ENCODE peak calls at places on chromosomes 11 and 22, in five cellular contexts. One of them, this sample, is unnamed.

GRCh38 chr11:47478651-47479329 is 29.9 kb upstream of the RAPSN start:
- DNase-seq in mesenchymal stem cell: no peak
- DNase-seq in H1: no peak
- DNase-seq in IMR-90: no peak
- DNase-seq in neuronal stem cell: no peak
- DNase-seq in this sample: no peak

GRCh38 chr11:120547871-120548681 is 36.5 kb downstream of the GRIK4 start:
- DNase-seq in H1: no peak
- DNase-seq in neuronal stem cell: no peak
- DNase-seq in mesenchymal stem cell: peak; percentile 99
- DNase-seq in IMR-90: peak; percentile 98
- DNase-seq in this sample: no peak

GRCh38 chr22:39530692-39531331 is 1.7 kb downstream of the RPS19BP1 start:
- DNase-seq in H1: no peak
- DNase-seq in IMR-90: peak; percentile 41
- DNase-seq in neuronal stem cell: no peak
- DNase-seq in mesenchymal stem cell: peak; percentile 75
- DNase-seq in this sample: no peak

GRCh38 chr11:115745041-115745440 is 240.8 kb upstream of the CADM1 start:
- DNase-seq in neuronal stem cell: no peak
- DNase-seq in mesenchymal stem cell: no peak
- DNase-seq in IMR-90: no peak
- DNase-seq in H1: no peak
- DNase-seq in this sample: peak; percentile 50

GRCh38 chr11:121066623-121067022 is 34.4 kb upstream of the TECTA start:
- DNase-seq in H1: no peak
- DNase-seq in mesenchymal stem cell: no peak
- DNase-seq in IMR-90: no peak
- DNase-seq in neuronal stem cell: no peak
- DNase-seq in this sample: no peak

GRCh38 chr11:38950882-38951281 is 2352.8 kb upstream of the RAG2 start:
- DNase-seq in neuronal stem cell: no peak
- DNase-seq in mesenchymal stem cell: peak; percentile 1
- DNase-seq in IMR-90: no peak
- DNase-seq in H1: no peak
- DNase-seq in this sample: no peak

GRCh38 chr11:29025001-29025400 is 916.8 kb downstream of the METTL15 start:
- DNase-seq in IMR-90: peak; percentile 47
- DNase-seq in neuronal stem cell: no peak
- DNase-seq in mesenchymal stem cell: no peak
- DNase-seq in H1: no peak
- DNase-seq in this sample: no peak

GRCh38 chr22:48256776-48257689 is 1494.6 kb downstream of the TBC1D22A start:
- DNase-seq in neuronal stem cell: no peak
- DNase-seq in mesenchymal stem cell: no peak
- DNase-seq in IMR-90: no peak
- DNase-seq in H1: no peak
- DNase-seq in this sample: no peak

GRCh38 chr11:17642370-17642769 is 77.0 kb upstream of the MYOD1 start:
- DNase-seq in H1: no peak
- DNase-seq in IMR-90: no peak
- DNase-seq in mesenchymal stem cell: no peak
- DNase-seq in neuronal stem cell: no peak
- DNase-seq in this sample: no peak

GRCh38 chr11:19811391-19811790 is 98.8 kb downstream of the NAV2 start:
- DNase-seq in mesenchymal stem cell: no peak
- DNase-seq in H1: no peak
- DNase-seq in neuronal stem cell: no peak
- DNase-seq in IMR-90: no peak
- DNase-seq in this sample: no peak

GRCh38 chr11:14500181-14500651 is 605 bp upstream of the COPB1 start:
- DNase-seq in mesenchymal stem cell: peak; percentile 73
- DNase-seq in IMR-90: peak; percentile 68
- DNase-seq in H1: no peak
- DNase-seq in neuronal stem cell: peak; percentile 4
- DNase-seq in this sample: no peak

GRCh38 chr11:19519912-19520641 is 192.6 kb upstream of the NAV2 start:
- DNase-seq in IMR-90: no peak
- DNase-seq in neuronal stem cell: peak; percentile 18
- DNase-seq in H1: no peak
- DNase-seq in mesenchymal stem cell: peak; percentile 77
- DNase-seq in this sample: no peak

GRCh38 chr22:43142881-43143562 is at the start of gene MCAT:
- DNase-seq in H1: peak; percentile 44
- DNase-seq in IMR-90: peak; percentile 68
- DNase-seq in neuronal stem cell: peak; percentile 65
- DNase-seq in mesenchymal stem cell: peak; percentile 77
- DNase-seq in this sample: peak; percentile 75

DNA sequence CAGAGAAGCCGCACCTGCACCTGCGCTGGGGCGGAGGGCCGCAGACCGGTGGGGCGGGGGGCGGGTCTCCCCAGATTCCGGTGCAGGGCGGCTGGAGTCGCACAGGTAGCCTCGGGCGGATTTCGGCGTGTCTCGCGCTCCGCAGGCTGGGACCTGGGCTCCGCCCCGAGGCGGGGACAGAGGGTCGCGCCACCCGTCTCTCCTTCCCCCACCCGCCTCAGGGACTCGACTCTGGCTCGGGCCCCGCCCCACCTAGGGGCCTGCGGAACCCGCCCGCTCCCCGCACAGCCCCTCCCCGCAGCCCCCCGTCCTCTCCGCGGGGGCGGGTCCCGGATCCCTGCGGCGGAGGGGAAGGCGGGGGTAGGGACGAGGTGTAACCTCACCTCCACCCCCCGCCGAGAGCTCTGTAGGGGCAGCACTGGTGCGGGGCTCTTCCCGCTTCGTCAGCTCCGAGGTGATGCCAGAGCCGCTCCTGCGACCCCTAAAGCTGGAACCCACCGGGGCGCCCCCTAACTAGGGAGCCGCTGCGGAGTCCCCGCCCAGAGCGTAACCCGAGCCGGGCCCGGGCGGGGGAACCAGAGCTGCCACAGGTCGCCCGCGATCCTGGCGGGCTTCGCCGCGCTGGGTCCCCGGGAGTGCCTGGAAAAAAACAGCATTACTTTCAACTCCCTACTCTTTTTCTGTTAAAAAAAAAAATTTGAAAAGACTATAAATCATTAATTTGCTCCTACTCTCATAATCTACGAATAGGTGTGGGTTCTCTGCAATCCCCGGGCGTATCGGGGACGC is at the start of gene SLC29A2:
- DNase-seq in IMR-90: no peak
- DNase-seq in neuronal stem cell: peak; percentile 90
- DNase-seq in mesenchymal stem cell: peak; percentile 51
- DNase-seq in H1: peak; percentile 92
- DNase-seq in this sample: peak; percentile 98
- H4K91ac ChIP-seq in IMR-90: no peak within 1 kb of the TSS
- H4K91ac ChIP-seq in neuronal stem cell: no peak within 1 kb of the TSS
- H4K91ac ChIP-seq in mesenchymal stem cell: no peak within 1 kb of the TSS
- H4K91ac ChIP-seq in H1: peak within 1 kb of the TSS; percentile 98
- H4K91ac ChIP-seq in this sample: no peak within 1 kb of the TSS

GRCh38 chr22:27258773-27259172 is 542.8 kb downstream of the MN1 start:
- DNase-seq in IMR-90: no peak
- DNase-seq in mesenchymal stem cell: no peak
- DNase-seq in neuronal stem cell: no peak
- DNase-seq in H1: no peak
- DNase-seq in this sample: no peak
- H3K9ac ChIP-seq in IMR-90: no peak overlapping the region
- H3K9ac ChIP-seq in mesenchymal stem cell: no peak overlapping the region
- H3K9ac ChIP-seq in neuronal stem cell: no peak overlapping the region
- H3K9ac ChIP-seq in H1: no peak overlapping the region
- H3K9ac ChIP-seq in this sample: no peak overlapping the region

GRCh38 chr11:71930556-71931244 is 1.9 kb downstream of the RNF121 start:
- DNase-seq in neuronal stem cell: no peak
- DNase-seq in mesenchymal stem cell: no peak
- DNase-seq in IMR-90: no peak
- DNase-seq in H1: no peak
- DNase-seq in this sample: no peak

GRCh38 chr11:71929491-71929890 is 645 bp downstream of the RNF121 start:
- DNase-seq in neuronal stem cell: no peak
- DNase-seq in mesenchymal stem cell: no peak
- DNase-seq in H1: no peak
- DNase-seq in IMR-90: no peak
- DNase-seq in this sample: no peak

GRCh38 chr11:71931245-71931602 is 2.4 kb downstream of the RNF121 start:
- DNase-seq in IMR-90: peak; percentile 32
- DNase-seq in mesenchymal stem cell: no peak
- DNase-seq in neuronal stem cell: no peak
- DNase-seq in H1: no peak
- DNase-seq in this sample: no peak

GRCh38 chr11:71928739-71929443 is at the start of gene RNF121:
- DNase-seq in H1: peak; percentile 79
- DNase-seq in mesenchymal stem cell: peak; percentile 96
- DNase-seq in neuronal stem cell: peak; percentile 95
- DNase-seq in IMR-90: peak; percentile 92
- DNase-seq in this sample: peak; percentile 98

DNA sequence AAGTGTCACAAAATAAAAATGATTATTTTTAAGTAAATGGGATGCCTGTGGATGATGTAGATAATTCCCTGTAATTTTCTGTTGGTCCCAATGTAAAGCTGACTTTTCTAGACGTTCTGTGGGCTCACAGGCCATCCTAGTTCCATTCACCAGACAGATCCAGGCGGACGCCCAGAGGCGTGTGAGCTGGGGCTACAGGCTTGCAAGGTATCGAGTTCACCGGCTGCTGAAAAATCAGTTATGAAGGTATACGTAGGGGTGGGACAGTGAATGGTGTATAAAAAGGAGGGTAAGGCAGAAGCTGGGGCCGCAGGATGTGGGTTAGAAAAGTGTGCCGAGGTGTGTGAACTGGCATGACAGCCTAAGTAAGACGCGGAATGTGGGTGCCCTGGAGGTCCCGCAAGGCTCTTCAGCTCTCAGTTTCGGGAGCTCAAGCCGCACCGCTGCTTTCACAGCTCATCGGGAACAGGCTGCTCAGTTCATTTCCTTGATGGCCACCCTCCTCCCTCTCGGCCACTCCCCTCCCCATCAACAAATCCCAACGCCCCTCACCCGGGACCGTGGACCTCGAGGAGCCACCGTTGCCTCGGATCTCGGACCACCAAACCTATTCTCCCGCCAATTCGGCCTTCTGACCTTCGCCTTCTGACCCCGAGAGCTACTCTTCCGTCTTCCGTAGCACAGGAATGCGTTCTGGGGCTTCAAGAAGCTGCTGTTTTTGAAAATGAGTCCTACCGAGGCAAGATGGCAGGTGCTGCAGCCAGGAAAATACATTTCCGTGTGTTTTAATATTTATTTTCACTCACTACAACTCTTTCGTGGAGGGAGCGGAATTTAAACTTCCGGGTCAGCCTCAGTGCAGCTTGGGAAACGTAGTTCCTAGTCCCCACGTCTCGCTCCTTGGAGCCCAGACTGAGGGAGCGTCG is at the start of gene XNDC1N:
- DNase-seq in H1: no peak
- DNase-seq in neuronal stem cell: peak; percentile 91
- DNase-seq in IMR-90: peak; percentile 90
- DNase-seq in mesenchymal stem cell: peak; percentile 96
- DNase-seq in this sample: peak; percentile 80
- H4K91ac ChIP-seq in H1: peak within 1 kb of the TSS; percentile 2
- H4K91ac ChIP-seq in neuronal stem cell: no peak within 1 kb of the TSS
- H4K91ac ChIP-seq in IMR-90: peak within 1 kb of the TSS; percentile 96
- H4K91ac ChIP-seq in mesenchymal stem cell: no peak within 1 kb of the TSS
- H4K91ac ChIP-seq in this sample: no peak within 1 kb of the TSS

DNA sequence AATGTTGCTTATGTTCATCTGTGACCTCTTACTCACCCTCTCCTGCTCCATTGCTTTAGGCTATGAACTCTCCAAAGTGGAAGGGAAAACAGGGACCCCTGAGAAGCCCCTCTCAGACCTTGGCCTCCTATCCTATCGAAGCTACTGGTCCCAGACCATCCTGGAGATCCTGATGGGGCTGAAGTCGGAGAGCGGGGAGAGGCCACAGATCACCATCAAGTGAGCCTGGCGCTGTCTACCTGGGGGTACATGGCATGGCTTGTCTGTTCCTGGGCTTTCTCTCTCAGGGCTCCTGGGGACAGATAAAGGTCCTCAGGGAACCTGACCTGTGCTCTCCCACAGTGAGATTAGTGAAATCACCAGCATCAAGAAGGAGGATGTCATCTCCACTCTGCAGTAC is 2.1 kb downstream of the RNASEH2C start:
- DNase-seq in mesenchymal stem cell: no peak
- DNase-seq in IMR-90: no peak
- DNase-seq in neuronal stem cell: no peak
- DNase-seq in H1: no peak
- DNase-seq in this sample: no peak
- H3K9ac ChIP-seq in mesenchymal stem cell: peak overlapping the region; percentile 95
- H3K9ac ChIP-seq in IMR-90: peak overlapping the region; percentile 32
- H3K9ac ChIP-seq in neuronal stem cell: no peak overlapping the region
- H3K9ac ChIP-seq in H1: no peak overlapping the region
- H3K9ac ChIP-seq in this sample: no peak overlapping the region